ENCODE peak calls at places on chromosomes 13 and 19, in four cellular contexts. One of them, this sample, is unnamed.

GRCh38 chr19:12867120-12868099 is 13.8 kb downstream of the DNASE2 start:
- DNase-seq in GM12878: peak
- DNase-seq in K562: peak
- DNase-seq in H1: peak
- DNase-seq in this sample: no peak

GRCh38 chr13:98207411-98207810 is 30.3 kb upstream of the RNF113B start:
- DNase-seq in GM12878: no peak
- DNase-seq in K562: no peak
- DNase-seq in H1: no peak
- DNase-seq in this sample: no peak

GRCh38 chr19:47272448-47273312 is 2.0 kb upstream of the INAFM1 start:
- DNase-seq in GM12878: no peak
- DNase-seq in K562: peak
- DNase-seq in H1: peak
- DNase-seq in this sample: no peak

GRCh38 chr13:78586706-78587105 is 16.6 kb downstream of the POU4F1 start:
- DNase-seq in GM12878: no peak
- DNase-seq in K562: peak
- DNase-seq in H1: peak
- DNase-seq in this sample: no peak

GRCh38 chr19:2032296-2032941 is 16.9 kb upstream of the BTBD2 start:
- DNase-seq in GM12878: no peak
- DNase-seq in K562: no peak
- DNase-seq in H1: peak
- DNase-seq in this sample: no peak

GRCh38 chr19:18060472-18060871 is 26.3 kb downstream of the IL12RB1 start:
- DNase-seq in GM12878: no peak
- DNase-seq in K562: peak
- DNase-seq in H1: no peak
- DNase-seq in this sample: no peak

GRCh38 chr13:35720690-35721554 is 244.4 kb upstream of the MAB21L1 start:
- DNase-seq in GM12878: no peak
- DNase-seq in K562: peak
- DNase-seq in H1: peak
- DNase-seq in this sample: peak

GRCh38 chr13:59963383-59963782 is 200.3 kb downstream of the DIAPH3 start:
- DNase-seq in GM12878: no peak
- DNase-seq in K562: no peak
- DNase-seq in H1: no peak
- DNase-seq in this sample: no peak

GRCh38 chr13:95588134-95588533 is 35.6 kb downstream of the CLDN10 start:
- DNase-seq in GM12878: no peak
- DNase-seq in K562: no peak
- DNase-seq in H1: no peak
- DNase-seq in this sample: no peak

GRCh38 chr19:29645911-29646310 is 19.4 kb upstream of the PLEKHF1 start:
- DNase-seq in GM12878: no peak
- DNase-seq in K562: no peak
- DNase-seq in H1: no peak
- DNase-seq in this sample: peak

GRCh38 chr19:29650988-29651387 is 14.3 kb upstream of the PLEKHF1 start:
- DNase-seq in GM12878: no peak
- DNase-seq in K562: no peak
- DNase-seq in H1: no peak
- DNase-seq in this sample: no peak

GRCh38 chr19:29653398-29653797 is 11.9 kb upstream of the PLEKHF1 start:
- DNase-seq in GM12878: no peak
- DNase-seq in K562: no peak
- DNase-seq in H1: no peak
- DNase-seq in this sample: no peak

GRCh38 chr19:29655648-29656335 is 9.5 kb upstream of the PLEKHF1 start:
- DNase-seq in GM12878: no peak
- DNase-seq in K562: no peak
- DNase-seq in H1: no peak
- DNase-seq in this sample: no peak

DNA sequence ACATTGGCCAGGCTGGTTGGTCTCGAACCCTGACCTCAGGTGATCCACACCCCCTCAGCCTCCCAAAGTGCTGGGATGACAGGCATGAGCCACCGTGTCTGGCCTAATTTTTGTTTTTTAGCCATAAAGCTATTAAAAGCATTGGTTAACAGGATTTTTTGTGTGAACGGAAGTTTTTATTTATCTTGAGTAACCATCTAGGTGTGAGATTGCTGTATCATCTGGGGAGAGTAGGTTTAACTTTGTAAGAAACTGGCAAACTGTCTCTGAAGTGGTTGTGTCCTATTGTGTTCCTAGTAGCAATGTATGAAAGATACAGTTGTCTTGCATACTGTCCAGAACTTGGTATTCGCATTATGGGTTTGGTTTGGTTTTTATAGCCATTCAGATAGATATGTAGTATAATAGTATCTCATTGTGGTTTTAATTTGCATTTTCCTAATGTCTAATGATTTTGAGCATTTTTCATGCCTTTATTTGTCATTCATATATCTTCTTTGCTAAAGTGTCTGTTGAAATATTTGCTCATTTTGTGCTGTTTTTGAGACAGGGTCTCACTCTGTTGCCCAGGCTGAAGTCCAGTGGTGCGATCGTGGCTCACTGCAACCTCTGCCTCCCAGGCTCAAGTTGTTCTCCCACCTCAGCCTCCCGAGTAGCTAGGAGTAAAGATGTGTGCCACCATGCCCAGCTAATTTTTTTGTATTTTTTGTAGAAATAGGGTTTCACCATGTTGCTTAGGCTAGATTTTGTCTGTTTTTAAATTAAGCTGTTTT is 13.5 kb upstream of the PLEKHF1 start:
- DNase-seq in GM12878: no peak
- DNase-seq in K562: no peak
- DNase-seq in H1: no peak
- DNase-seq in this sample: no peak
- TF ChIP-seq HDAC6 in GM12878: no peak
- TF ChIP-seq HDAC6 in K562: no peak
- TF ChIP-seq HDAC6 in H1: no peak
- TF ChIP-seq HDAC6 in this sample: no peak

GRCh38 chr19:49689133-49690072 is at the start of gene ADM5:
- DNase-seq in GM12878: no peak
- DNase-seq in K562: no peak
- DNase-seq in H1: peak
- DNase-seq in this sample: no peak
- TF ChIP-seq HDAC6 in GM12878: no peak
- TF ChIP-seq HDAC6 in K562: no peak
- TF ChIP-seq HDAC6 in H1: no peak
- TF ChIP-seq HDAC6 in this sample: no peak

GRCh38 chr13:40777957-40778235 is 6.9 kb upstream of the MRPS31 start:
- DNase-seq in GM12878: no peak
- DNase-seq in K562: no peak
- DNase-seq in H1: no peak
- DNase-seq in this sample: no peak

GRCh38 chr13:40774672-40775071 is 3.7 kb upstream of the MRPS31 start:
- DNase-seq in GM12878: no peak
- DNase-seq in K562: no peak
- DNase-seq in H1: no peak
- DNase-seq in this sample: no peak

GRCh38 chr13:40777166-40777956 is 6.4 kb upstream of the MRPS31 start:
- DNase-seq in GM12878: no peak
- DNase-seq in K562: peak
- DNase-seq in H1: no peak
- DNase-seq in this sample: peak

GRCh38 chr13:40776232-40776631 is 5.2 kb upstream of the MRPS31 start:
- DNase-seq in GM12878: no peak
- DNase-seq in K562: no peak
- DNase-seq in H1: no peak
- DNase-seq in this sample: no peak

GRCh38 chr13:40776681-40777165 is 5.7 kb upstream of the MRPS31 start:
- DNase-seq in GM12878: no peak
- DNase-seq in K562: no peak
- DNase-seq in H1: no peak
- DNase-seq in this sample: no peak
- TF ChIP-seq HDAC6 in GM12878: no peak
- TF ChIP-seq HDAC6 in K562: no peak
- TF ChIP-seq HDAC6 in H1: no peak
- TF ChIP-seq HDAC6 in this sample: no peak

GRCh38 chr13:71864981-71865857 is 1.8 kb downstream of the DACH1 start:
- DNase-seq in GM12878: no peak
- DNase-seq in K562: no peak
- DNase-seq in H1: peak
- DNase-seq in this sample: no peak
- TF ChIP-seq HDAC6 in GM12878: peak
- TF ChIP-seq HDAC6 in K562: no peak
- TF ChIP-seq HDAC6 in H1: no peak
- TF ChIP-seq HDAC6 in this sample: no peak

DNA sequence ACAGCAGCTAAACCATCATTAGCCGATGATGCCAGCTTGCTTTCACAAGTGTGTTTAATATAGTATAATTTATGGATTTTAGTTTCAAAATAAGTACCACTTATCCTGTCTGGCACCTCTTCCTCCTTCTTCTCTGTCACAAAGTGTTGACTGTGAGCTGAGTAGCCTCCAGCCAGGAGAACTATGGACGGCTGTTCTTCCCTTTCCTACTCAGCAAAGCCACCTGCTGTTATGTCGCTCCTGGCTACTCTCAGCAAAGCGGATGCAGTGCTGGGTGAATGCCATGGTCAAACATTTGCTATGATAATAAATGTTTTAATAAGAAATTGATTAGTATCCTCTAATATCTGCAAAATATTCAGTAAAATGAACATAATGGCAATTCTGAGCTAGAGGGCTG is 238.2 kb downstream of the LIG4 start:
- DNase-seq in GM12878: no peak
- DNase-seq in K562: no peak
- DNase-seq in H1: no peak
- DNase-seq in this sample: no peak
- TF ChIP-seq HDAC6 in GM12878: no peak
- TF ChIP-seq HDAC6 in K562: no peak
- TF ChIP-seq HDAC6 in H1: no peak
- TF ChIP-seq HDAC6 in this sample: no peak

GRCh38 chr13:86906458-86906857 is 764.7 kb upstream of the SLITRK5 start:
- DNase-seq in GM12878: no peak
- DNase-seq in K562: no peak
- DNase-seq in H1: no peak
- DNase-seq in this sample: no peak
- TF ChIP-seq HDAC6 in GM12878: no peak
- TF ChIP-seq HDAC6 in K562: no peak
- TF ChIP-seq HDAC6 in H1: no peak
- TF ChIP-seq HDAC6 in this sample: no peak

DNA sequence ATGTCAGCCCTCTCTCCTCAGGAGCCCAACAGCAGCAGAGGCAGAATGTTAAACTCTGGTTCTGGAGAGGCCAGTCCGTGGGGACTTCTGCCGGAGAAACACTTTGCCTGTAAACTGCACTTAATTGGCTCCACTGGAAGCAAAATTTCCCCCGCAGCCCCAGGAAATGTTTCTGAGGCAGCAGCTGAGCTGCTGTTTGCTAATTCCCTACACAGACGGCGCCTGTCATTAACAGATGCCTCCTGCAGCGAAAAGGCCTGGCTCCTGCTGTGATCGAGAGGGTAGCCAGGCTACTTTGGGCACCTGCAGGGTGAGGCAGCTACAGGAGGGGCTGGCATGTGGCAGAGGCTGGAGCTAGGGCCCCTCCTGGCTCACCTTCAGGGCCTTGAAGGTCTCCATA is 5.2 kb upstream of the TM6SF2 start:
- DNase-seq in GM12878: no peak
- DNase-seq in K562: no peak
- DNase-seq in H1: no peak
- DNase-seq in this sample: no peak
- TF ChIP-seq HDAC6 in GM12878: no peak
- TF ChIP-seq HDAC6 in K562: no peak
- TF ChIP-seq HDAC6 in H1: no peak
- TF ChIP-seq HDAC6 in this sample: no peak

DNA sequence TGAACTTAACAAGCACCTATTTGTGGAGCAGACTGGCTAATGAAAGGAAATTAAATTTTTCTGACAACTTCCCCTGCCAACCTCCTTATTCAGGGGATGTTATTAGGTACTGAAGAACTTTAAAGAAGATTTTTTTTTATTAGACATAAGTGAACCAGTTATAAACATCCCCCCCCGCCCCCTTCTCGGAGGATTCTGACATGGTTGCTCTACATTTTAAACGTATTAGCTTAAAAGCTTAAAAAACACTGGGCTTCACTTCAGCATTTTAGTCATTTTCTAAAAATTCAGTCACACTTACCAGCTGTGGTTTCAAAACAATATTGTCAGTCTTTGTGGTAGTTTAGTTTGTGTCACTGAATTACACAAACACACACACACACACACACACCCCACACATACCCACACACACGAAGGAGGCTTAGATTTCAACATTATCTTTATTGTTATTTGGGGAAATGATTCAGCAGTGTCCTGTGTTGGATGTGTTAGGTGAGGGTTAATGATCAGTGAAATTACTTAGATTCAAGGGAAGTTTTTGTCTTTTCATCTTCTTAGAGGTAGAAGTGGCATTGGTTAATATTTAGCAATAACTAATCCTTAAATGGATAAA is 145.7 kb downstream of the PCCA start:
- DNase-seq in GM12878: no peak
- DNase-seq in K562: no peak
- DNase-seq in H1: no peak
- DNase-seq in this sample: peak
- TF ChIP-seq HDAC6 in GM12878: no peak
- TF ChIP-seq HDAC6 in K562: no peak
- TF ChIP-seq HDAC6 in H1: no peak
- TF ChIP-seq HDAC6 in this sample: no peak

GRCh38 chr13:107642841-107643240 is 572.5 kb downstream of the LIG4 start:
- DNase-seq in GM12878: no peak
- DNase-seq in K562: no peak
- DNase-seq in H1: no peak
- DNase-seq in this sample: no peak
- TF ChIP-seq HDAC6 in GM12878: no peak
- TF ChIP-seq HDAC6 in K562: no peak
- TF ChIP-seq HDAC6 in H1: no peak
- TF ChIP-seq HDAC6 in this sample: no peak